ENCODE peak calls at places on chromosomes 7 and 10, in eight cellular contexts. U is cardiac fibroblast, L is choroid plexus epithelial cell, D is brain microvascular endothelial cell, J is OCI-LY7, P is fibroblast of mammary gland, I is fibroblast of the aortic adventitia, H is BE2C. G is an unnamed sample.

GRCh38 chr10:11813855-11814557 is 9.2 kb upstream of the PROSER2 start:
- DNase-seq in U (peak; percentile 52), L (peak; percentile 49), D (no peak), J (no peak), P (no peak), I (no peak), H (no peak), G (no peak)

GRCh38 chr10:68428396-68428795 is 21.3 kb upstream of the RUFY2 start:
- DNase-seq in U (no peak), L (no peak), D (no peak), J (no peak), P (no peak), I (no peak), H (no peak), G (no peak)

GRCh38 chr10:86155034-86155656 is 211.4 kb downstream of the GRID1 start:
- DNase-seq in U (no peak), L (no peak), D (no peak), J (no peak), P (no peak), I (no peak), H (peak; percentile 41), G (peak; percentile 18)

GRCh38 chr10:97179731-97180366 is 5.9 kb downstream of the SLIT1 start:
- DNase-seq in U (no peak), L (no peak), D (no peak), J (no peak), P (no peak), I (no peak), H (peak; percentile 78), G (peak; percentile 94)

GRCh38 chr10:127150136-127150535 is 46.3 kb downstream of the INSYN2A start:
- DNase-seq in U (no peak), L (peak; percentile 38), D (peak; percentile 47), J (no peak), P (peak; percentile 80), I (peak; percentile 35), H (no peak), G (no peak)

GRCh38 chr7:157703131-157703530 is 366.3 kb downstream of the DNAJB6 start:
- DNase-seq in U (no peak), L (no peak), D (no peak), J (no peak), P (no peak), I (no peak), H (no peak), G (no peak)

GRCh38 chr10:131580674-131581073 is 269.2 kb upstream of the TCERG1L start:
- DNase-seq in U (no peak), L (no peak), D (no peak), J (no peak), P (no peak), I (no peak), H (no peak), G (no peak)

GRCh38 chr7:42726066-42726785 is 185.6 kb downstream of the C7orf25 start:
- DNase-seq in U (peak; percentile 30), L (no peak), D (peak; percentile 58), J (no peak), P (peak; percentile 78), I (peak; percentile 48), H (no peak), G (no peak)

GRCh38 chr10:117131390-117132327 is 6.4 kb downstream of the VAX1 start:
- DNase-seq in U (no peak), L (no peak), D (no peak), J (no peak), P (no peak), I (no peak), H (no peak), G (peak; percentile 65)

GRCh38 chr10:117135026-117135372 is 3.1 kb downstream of the VAX1 start:
- DNase-seq in U (no peak), L (no peak), D (no peak), J (no peak), P (no peak), I (no peak), H (no peak), G (no peak)

GRCh38 chr10:117132751-117133231 is 5.3 kb downstream of the VAX1 start:
- DNase-seq in U (no peak), L (no peak), D (no peak), J (no peak), P (no peak), I (no peak), H (no peak), G (peak; percentile 76)

GRCh38 chr10:117134084-117135025 is 3.7 kb downstream of the VAX1 start:
- DNase-seq in U (no peak), L (no peak), D (no peak), J (no peak), P (no peak), I (no peak), H (no peak), G (peak; percentile 82)

DNA sequence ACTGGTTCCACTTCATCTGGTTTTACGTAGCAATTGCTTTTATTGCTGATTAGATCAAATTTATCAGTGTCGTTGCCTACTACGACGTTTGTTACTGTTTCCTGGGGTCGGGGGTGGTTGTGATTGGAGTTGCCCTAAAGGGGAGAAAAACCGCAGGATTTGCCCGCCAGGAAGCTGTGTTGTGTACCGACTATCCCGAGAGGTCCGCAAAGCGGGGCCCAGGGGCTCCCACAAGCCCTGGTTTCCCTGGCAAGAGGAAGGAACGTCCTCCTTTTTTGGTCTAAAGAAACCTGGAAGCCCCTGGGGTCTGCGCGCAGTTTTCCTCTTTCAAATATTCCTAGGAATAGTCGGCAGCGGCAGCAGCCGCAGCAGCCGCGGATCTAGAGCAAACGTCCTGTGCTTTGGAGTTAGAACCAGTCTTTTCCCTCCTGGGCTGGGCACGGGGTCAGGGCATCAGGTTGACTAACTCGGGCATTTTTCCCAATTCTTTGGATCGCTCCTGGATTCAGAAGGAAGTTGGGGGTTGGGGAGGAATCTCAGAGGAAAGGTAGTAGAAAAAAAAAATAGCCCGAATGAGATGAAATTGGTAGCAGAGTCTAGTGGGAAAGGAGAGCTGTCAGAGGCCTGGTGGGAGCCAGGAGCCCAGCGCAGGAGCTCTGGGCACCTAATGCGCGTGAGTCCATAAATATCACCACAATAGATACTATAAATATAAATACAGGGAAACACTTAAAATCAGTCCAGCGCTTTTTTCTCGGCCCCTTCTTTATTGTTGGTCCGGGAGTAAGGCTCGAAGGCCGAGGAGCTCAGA is 4.6 kb downstream of the VAX1 start:
- DNase-seq in U (no peak), L (no peak), D (no peak), J (no peak), P (no peak), I (no peak), H (no peak), G (peak; percentile 58)
- TF ChIP-seq CTCF in U (no peak), L (no peak), D (no peak), J (no peak), P (no peak), I (no peak), H (no peak), G (no peak)

DNA sequence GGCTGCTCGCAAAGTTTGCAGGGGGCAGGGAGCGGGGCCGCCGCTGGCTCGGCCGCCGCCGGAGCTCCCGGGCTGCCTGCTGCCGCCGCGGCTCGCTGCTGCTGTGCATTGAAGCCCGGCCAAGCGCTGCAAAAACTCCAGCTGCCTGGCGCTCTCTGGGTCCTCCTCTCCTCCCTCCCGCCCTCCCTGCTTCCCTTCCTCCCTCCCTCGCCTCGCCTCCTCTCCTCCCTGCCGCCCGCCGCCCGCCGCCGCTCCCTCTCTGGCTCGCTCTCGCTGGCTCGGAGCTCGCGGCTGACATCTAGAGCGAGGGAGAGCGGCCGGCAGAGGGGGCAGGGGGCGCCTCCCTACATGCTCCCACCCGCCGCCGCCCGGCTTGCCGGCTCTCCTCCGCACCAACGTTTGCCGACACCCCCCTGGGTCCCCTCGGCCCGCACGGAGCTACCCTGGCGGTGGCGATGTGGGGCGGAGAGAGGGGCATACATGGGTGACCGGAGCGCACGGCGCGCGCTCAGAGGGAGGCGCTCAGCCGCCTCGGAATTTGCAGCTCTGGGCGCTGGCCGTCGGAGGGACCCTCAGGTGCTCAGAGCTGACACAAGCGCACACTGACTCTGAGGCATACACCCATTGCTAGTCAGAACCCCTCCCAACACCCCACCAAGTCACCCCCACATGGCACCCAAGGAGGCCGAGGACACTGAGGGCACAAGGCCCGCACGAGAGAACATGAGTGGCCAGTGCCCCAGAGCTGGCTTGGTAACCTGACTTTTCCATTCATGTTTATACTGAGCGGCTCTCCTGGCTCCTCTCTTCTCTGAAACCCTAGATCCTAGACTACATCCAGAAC is 1.2 kb upstream of the PLXNA4 start:
- DNase-seq in U (peak; percentile 89), L (peak; percentile 70), D (peak; percentile 24), J (no peak), P (peak; percentile 43), I (peak; percentile 76), H (peak; percentile 91), G (peak; percentile 92)
- H3K4me3 ChIP-seq in U (peak overlapping the region; percentile 37), L (peak overlapping the region; percentile 20), D (peak overlapping the region; percentile 41), J (no peak overlapping the region), P (no peak overlapping the region), I (peak overlapping the region; percentile 45), H (peak overlapping the region; percentile 52), G (peak overlapping the region; percentile 55)

DNA sequence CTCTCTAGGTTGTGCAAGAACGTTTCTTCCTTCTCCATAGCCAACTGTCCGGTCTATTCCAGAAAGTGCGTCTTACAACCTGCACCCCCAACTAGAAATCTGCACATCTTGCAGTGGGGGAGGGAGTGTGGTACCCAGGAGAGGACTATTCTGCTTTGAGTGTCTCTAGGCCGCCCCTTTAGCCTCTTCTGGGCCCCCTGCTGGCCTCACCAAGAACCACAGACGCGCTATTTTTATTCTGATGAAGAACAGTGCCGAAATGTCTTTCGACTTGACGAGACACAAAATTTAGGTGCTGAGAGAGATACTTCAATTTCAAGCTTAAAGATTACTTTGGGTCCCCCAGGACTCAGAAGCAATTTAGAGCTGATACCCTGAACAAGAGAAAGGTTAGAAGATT is 1.0 kb downstream of the CNPY1 start:
- DNase-seq in U (no peak), L (no peak), D (no peak), J (no peak), P (no peak), I (no peak), H (no peak), G (no peak)
- TF ChIP-seq CTCF in U (no peak), L (peak; percentile 11), D (peak; percentile 18), J (peak; percentile 59), P (no peak), I (no peak), H (no peak), G (peak; percentile 37)

DNA sequence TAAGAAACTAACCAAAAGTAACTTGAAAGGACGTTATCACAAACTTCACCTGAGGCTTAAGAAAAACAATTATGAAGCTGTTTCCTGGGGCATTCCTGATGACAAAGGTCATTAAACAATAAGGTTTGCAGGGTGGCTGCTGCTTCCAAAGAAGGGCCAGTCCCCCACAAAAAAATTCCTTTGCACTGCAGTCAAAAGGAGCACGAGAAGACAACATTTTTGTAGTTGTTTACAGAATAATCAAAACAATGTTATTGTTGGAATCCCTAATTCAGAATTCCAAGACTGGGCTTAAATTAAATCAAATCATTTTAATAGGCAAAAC is 398 bp upstream of the USP54 start:
- DNase-seq in U (no peak), L (no peak), D (no peak), J (peak; percentile 4), P (no peak), I (no peak), H (no peak), G (peak; percentile 66)
- H3K4me3 ChIP-seq in U (no peak overlapping the region), L (peak overlapping the region; percentile 17), D (no peak overlapping the region), J (peak overlapping the region; percentile 12), P (no peak overlapping the region), I (no peak overlapping the region), H (no peak overlapping the region), G (peak overlapping the region; percentile 34)

G was measured in neural progenitor cell.